ENCODE peak calls at places on chromosomes 2 and 18, in five cellular contexts. C is left ventricle myocardium inferior; L is BJ; H is CD8-positive, alpha-beta T cell; S is tibial artery. W is an unnamed sample.
A peak's percentile ranks its signal among the peaks of the same experiment; 100 is the strongest.

GRCh38 chr2:83915381-83915780 is 543.7 kb downstream of the SUCLG1 start:
- DNase-seq in C (no peak), H (no peak), L (no peak), S (no peak), W (no peak)

GRCh38 chr18:62506495-62507143 is 16.2 kb upstream of the ZCCHC2 start:
- DNase-seq in C (no peak), H (no peak), S (no peak), L (no peak), W (no peak)

GRCh38 chr2:97781981-97782380 is 68.6 kb downstream of the ZAP70 start:
- DNase-seq in C (no peak), S (no peak), L (no peak), H (no peak), W (no peak)

GRCh38 chr2:192978317-192978874 is 783.7 kb upstream of the TMEFF2 start:
- DNase-seq in L (no peak), H (no peak), C (no peak), S (no peak), W (no peak)

GRCh38 chr2:220315098-220315785 is 687.8 kb downstream of the SLC4A3 start:
- DNase-seq in H (no peak), C (no peak), S (no peak), L (no peak), W (no peak)

GRCh38 chr2:866009-866680 is 84.5 kb upstream of the SNTG2 start:
- DNase-seq in S (no peak), C (peak; percentile 46), H (no peak), L (no peak), W (no peak)

GRCh38 chr2:172783091-172783898 is 47.6 kb downstream of the RAPGEF4 start:
- DNase-seq in L (peak; percentile 99), S (no peak), C (no peak), H (no peak), W (peak; percentile 66)

GRCh38 chr2:131145040-131145439 is 39.9 kb downstream of the PLEKHB2 start:
- DNase-seq in S (no peak), H (no peak), C (no peak), L (no peak), W (no peak)

GRCh38 chr18:62862451-62862850 is 147.1 kb downstream of the PHLPP1 start:
- DNase-seq in C (no peak), H (no peak), S (no peak), L (no peak), W (no peak)

GRCh38 chr18:48455555-48456478 is 46.6 kb upstream of the ZBTB7C start:
- DNase-seq in L (peak; percentile 69), C (no peak), S (no peak), H (peak; percentile 30), W (peak; percentile 50)

GRCh38 chr18:2302628-2303516 is 268.4 kb downstream of the METTL4 start:
- DNase-seq in C (no peak), S (no peak), L (no peak), H (no peak), W (no peak)

GRCh38 chr2:138607746-138608145 is 106.2 kb downstream of the SPOPL start:
- DNase-seq in H (no peak), S (no peak), L (no peak), C (no peak), W (no peak)

GRCh38 chr2:26559044-26559405 is 81.1 kb upstream of the OTOF start:
- DNase-seq in S (no peak), H (no peak), C (no peak), L (no peak), W (no peak)

GRCh38 chr2:143674055-143674454 is 544.8 kb downstream of the ARHGAP15 start:
- DNase-seq in S (no peak), C (no peak), L (no peak), H (no peak), W (no peak)

GRCh38 chr18:75247601-75248421 is 37.2 kb downstream of the TSHZ1 start:
- DNase-seq in H (no peak), C (no peak), S (no peak), L (no peak), W (no peak)

GRCh38 chr2:205119141-205119540 is 563.2 kb upstream of the NRP2 start:
- DNase-seq in L (no peak), H (no peak), S (no peak), C (no peak), W (no peak)

GRCh38 chr2:101745711-101746694 is 48.5 kb downstream of the MAP4K4 start:
- DNase-seq in S (no peak), H (no peak), L (peak; percentile 59), C (no peak), W (peak; percentile 38)

GRCh38 chr2:62200868-62201267 is 5.0 kb downstream of the B3GNT2 start:
- DNase-seq in C (no peak), H (no peak), L (no peak), S (no peak), W (no peak)

GRCh38 chr18:48922801-48923730 is 27.7 kb downstream of the SMAD7 start:
- DNase-seq in H (no peak), S (peak; percentile 80), L (peak; percentile 87), C (peak; percentile 72), W (no peak)

GRCh38 chr2:8539743-8540551 is 141.9 kb upstream of the ID2 start:
- DNase-seq in H (no peak), L (no peak), C (peak; percentile 37), S (peak; percentile 51), W (no peak)

GRCh38 chr18:42564761-42565160 is 550.7 kb downstream of the RIT2 start:
- DNase-seq in C (no peak), S (no peak), L (no peak), H (no peak), W (no peak)

GRCh38 chr18:73258375-73259087 is 390.7 kb upstream of the NETO1 start:
- DNase-seq in L (no peak), S (no peak), H (no peak), C (no peak), W (no peak)

GRCh38 chr2:219125225-219125885 is 35.3 kb downstream of the NHEJ1 start:
- DNase-seq in L (peak; percentile 11), C (peak; percentile 22), S (no peak), H (no peak), W (peak; percentile 42)

GRCh38 chr18:7830468-7830867 is 263.4 kb downstream of the PTPRM start:
- DNase-seq in L (no peak), H (no peak), S (no peak), C (no peak), W (no peak)

GRCh38 chr2:46674451-46674850 is 195.1 kb downstream of the TMEM247 start:
- DNase-seq in C (no peak), H (no peak), S (no peak), L (no peak), W (no peak)

GRCh38 chr2:204950695-204951094 is 405.4 kb downstream of the PARD3B start:
- DNase-seq in C (no peak), H (no peak), S (no peak), L (no peak), W (peak; percentile 10)

GRCh38 chr2:66700181-66700686 is 265.3 kb downstream of the MEIS1 start:
- DNase-seq in S (no peak), C (no peak), H (no peak), L (no peak), W (no peak)

GRCh38 chr2:66702251-66702745 is 267.4 kb downstream of the MEIS1 start:
- DNase-seq in S (no peak), C (no peak), L (no peak), H (no peak), W (no peak)

GRCh38 chr2:66699481-66700180 is 264.7 kb downstream of the MEIS1 start:
- DNase-seq in C (no peak), H (no peak), L (no peak), S (no peak), W (no peak)

GRCh38 chr2:66701251-66701650 is 266.3 kb downstream of the MEIS1 start:
- DNase-seq in H (no peak), S (no peak), L (no peak), C (no peak), W (no peak)

GRCh38 chr2:66701656-66702055 is 266.7 kb downstream of the MEIS1 start:
- DNase-seq in C (no peak), L (no peak), H (no peak), S (no peak), W (no peak)
- H3K27me3 ChIP-seq in C (peaks cover 9% of the 10 kb centered on the region), L (no peaks in the 10 kb centered on the region), H (no peaks in the 10 kb centered on the region), S (no peaks in the 10 kb centered on the region), W (no peaks in the 10 kb centered on the region)

DNA sequence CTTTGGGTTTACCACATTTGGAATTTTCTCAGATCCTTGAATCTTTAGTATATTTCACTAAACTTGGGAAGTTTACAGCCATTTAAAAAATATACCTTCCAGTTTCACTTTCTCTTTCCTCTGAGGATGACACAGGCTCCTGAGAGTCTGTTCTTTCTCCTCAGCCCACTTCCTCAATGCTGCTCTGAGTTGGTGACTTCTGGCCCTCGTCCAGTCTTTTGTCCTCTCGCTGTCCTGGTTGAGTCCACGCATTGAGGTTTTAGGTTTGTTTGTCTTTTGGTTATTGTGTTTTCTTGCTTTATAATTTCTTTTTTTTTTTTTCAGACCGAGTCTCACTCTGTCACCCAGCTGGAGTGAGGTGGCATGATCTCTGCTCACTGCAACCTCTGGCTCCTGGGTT is 40.7 kb upstream of the GALR1 start:
- DNase-seq in H (no peak), L (no peak), C (peak; percentile 30), S (peak; percentile 57), W (no peak)
- H3K4me3 ChIP-seq in H (peak overlapping the region; percentile 36), L (no peak overlapping the region), C (peak overlapping the region; percentile 43), S (no peak overlapping the region), W (no peak overlapping the region)

GRCh38 chr18:10131783-10132381 is 218.1 kb downstream of the VAPA start:
- DNase-seq in S (no peak), H (no peak), L (no peak), C (no peak), W (no peak)

GRCh38 chr18:10133516-10133915 is 219.7 kb downstream of the VAPA start:
- DNase-seq in L (no peak), S (no peak), H (no peak), C (no peak), W (no peak)

GRCh38 chr18:10128906-10129305 is 215.1 kb downstream of the VAPA start:
- DNase-seq in H (no peak), S (no peak), L (no peak), C (no peak), W (no peak)

GRCh38 chr18:10131036-10131774 is 217.4 kb downstream of the VAPA start:
- DNase-seq in H (no peak), C (no peak), L (no peak), S (no peak), W (no peak)

GRCh38 chr18:10130626-10131025 is 216.8 kb downstream of the VAPA start:
- DNase-seq in L (no peak), H (no peak), C (no peak), S (no peak), W (no peak)
- H3K27me3 ChIP-seq in L (no peaks in the 10 kb centered on the region), H (no peaks in the 10 kb centered on the region), C (no peaks in the 10 kb centered on the region), S (peaks cover 9% of the 10 kb centered on the region), W (peaks cover 53% of the 10 kb centered on the region)

DNA sequence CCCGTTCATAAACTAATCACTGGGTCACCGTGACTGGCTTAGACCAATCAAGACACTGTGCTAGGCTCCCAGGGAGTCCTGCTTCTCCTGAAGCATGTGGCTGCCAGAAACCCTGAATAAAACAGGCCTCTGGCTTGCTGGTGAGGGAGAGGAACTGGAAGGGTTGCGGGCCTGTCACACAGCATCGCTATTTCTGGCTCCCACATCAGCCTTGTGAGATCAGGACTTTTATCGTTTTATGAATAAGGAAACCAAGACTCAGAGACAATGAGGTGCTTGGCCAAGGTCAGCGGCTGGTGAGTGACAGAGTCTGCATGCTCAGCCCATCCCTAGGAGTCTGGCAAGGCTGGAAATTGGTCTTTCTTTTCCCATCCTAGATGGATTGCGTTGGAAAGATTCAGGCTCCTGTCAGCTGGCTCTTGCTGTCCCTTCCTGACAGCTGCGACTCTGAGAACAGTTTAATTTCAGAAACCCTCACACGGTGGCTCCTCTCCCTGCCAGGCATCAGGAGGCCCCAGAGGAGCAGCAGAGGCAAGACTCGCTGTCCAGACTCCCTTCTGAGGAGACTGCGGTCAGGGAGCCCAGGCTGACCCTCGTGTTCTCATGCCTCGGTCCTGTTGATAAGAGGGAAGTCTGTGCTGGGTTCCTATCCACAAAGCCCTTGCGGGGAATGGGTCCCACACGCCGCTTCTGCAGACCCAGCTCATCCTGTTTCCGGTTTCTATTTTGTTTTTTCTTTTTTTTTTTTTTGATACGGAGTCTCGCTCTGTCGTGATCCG is 104.4 kb upstream of the TAF1B start:
- DNase-seq in H (no peak), L (no peak), S (no peak), C (peak; percentile 33), W (no peak)
- H3K4me3 ChIP-seq in H (peak overlapping the region; percentile 12), L (no peak overlapping the region), S (peak overlapping the region; percentile 43), C (peak overlapping the region; percentile 59), W (peak overlapping the region; percentile 27)